ENCODE peak calls at places on chromosomes 2 and 18, in eight cellular contexts. L, J, V, E, S, Y, F and Z are unnamed samples.

GRCh38 chr2:144351687-144352086 is 168.2 kb downstream of the ZEB2 start:
- DNase-seq in E (no peak), V (no peak), S (no peak), F (no peak), J (no peak), Y (no peak), L (no peak), Z (no peak)

GRCh38 chr2:27885656-27886055 is 4.5 kb downstream of the RBKS start:
- DNase-seq in E (no peak), Y (no peak), F (no peak), L (no peak), V (no peak), J (no peak), S (no peak), Z (no peak)

GRCh38 chr2:172182624-172183023 is 79.9 kb upstream of the DLX2 start:
- DNase-seq in F (no peak), L (no peak), E (no peak), Y (no peak), J (no peak), S (no peak), V (no peak), Z (no peak)

GRCh38 chr2:30257266-30258214 is 26.2 kb downstream of the LBH start:
- DNase-seq in E (no peak), V (no peak), J (no peak), Y (no peak), S (no peak), L (no peak), F (no peak), Z (no peak)

GRCh38 chr18:39951321-39951720 is 2003.7 kb upstream of the PIK3C3 start:
- DNase-seq in V (no peak), J (no peak), Y (no peak), L (no peak), S (no peak), E (no peak), F (no peak), Z (no peak)

GRCh38 chr2:16405551-16405950 is 260.1 kb downstream of the CYRIA start:
- DNase-seq in Y (no peak), E (no peak), L (no peak), S (no peak), J (no peak), F (no peak), V (no peak), Z (no peak)

GRCh38 chr2:13652531-13653313 is 936.0 kb downstream of the TRIB2 start:
- DNase-seq in V (no peak), L (no peak), F (no peak), E (no peak), J (no peak), Y (no peak), S (no peak), Z (no peak)

GRCh38 chr2:821546-821945 is 129.1 kb upstream of the SNTG2 start:
- DNase-seq in Y (no peak), S (no peak), L (no peak), F (no peak), E (no peak), V (no peak), J (no peak), Z (no peak)

GRCh38 chr2:232196802-232197201 is 181.7 kb upstream of the ALPP start:
- DNase-seq in L (no peak), E (no peak), Y (no peak), F (no peak), J (no peak), V (no peak), S (no peak), Z (no peak)

GRCh38 chr2:211837706-211838105 is 700.9 kb downstream of the ERBB4 start:
- DNase-seq in F (no peak), Y (no peak), V (no peak), E (no peak), L (no peak), J (no peak), S (no peak), Z (no peak)

GRCh38 chr2:207202645-207203044 is 36.9 kb upstream of the KLF7 start:
- DNase-seq in V (no peak), J (no peak), Y (no peak), S (no peak), E (peak), F (no peak), L (no peak), Z (no peak)

GRCh38 chr2:5987117-5987787 is 295.1 kb downstream of the SOX11 start:
- DNase-seq in S (no peak), Y (no peak), V (no peak), E (no peak), J (no peak), L (no peak), F (no peak), Z (no peak)

GRCh38 chr18:68270009-68270408 is 444.9 kb downstream of the TMX3 start:
- DNase-seq in F (no peak), V (no peak), L (no peak), S (no peak), Y (no peak), E (no peak), J (no peak), Z (no peak)

GRCh38 chr2:18750662-18751554 is 161.5 kb upstream of the NT5C1B start:
- DNase-seq in J (no peak), L (no peak), Y (no peak), E (no peak), F (no peak), V (no peak), S (no peak), Z (no peak)

GRCh38 chr18:40868110-40868858 is 1086.8 kb upstream of the PIK3C3 start:
- DNase-seq in V (no peak), S (no peak), L (no peak), Y (no peak), F (no peak), J (no peak), E (no peak), Z (no peak)

GRCh38 chr2:28751956-28752607 is 452 bp downstream of the PPP1CB start:
- DNase-seq in Y (no peak), F (peak), E (peak), S (peak), L (peak), V (peak), J (peak), Z (peak)

GRCh38 chr18:48123324-48123723 is 192.9 kb upstream of the SMAD2 start:
- DNase-seq in F (no peak), L (no peak), Y (no peak), J (no peak), S (no peak), V (no peak), E (no peak), Z (no peak)

GRCh38 chr18:58348947-58349346 is 279.9 kb downstream of the ALPK2 start:
- DNase-seq in E (no peak), Y (no peak), F (no peak), L (no peak), V (no peak), S (no peak), J (no peak), Z (no peak)

GRCh38 chr2:64485302-64485701 is 31.3 kb downstream of the LGALSL start:
- DNase-seq in J (no peak), F (no peak), Y (no peak), S (no peak), E (no peak), L (no peak), V (no peak), Z (no peak)

GRCh38 chr2:46041434-46041833 is 255.8 kb upstream of the EPAS1 start:
- DNase-seq in F (no peak), Y (no peak), J (no peak), L (no peak), E (no peak), S (no peak), V (no peak), Z (no peak)

GRCh38 chr2:25920786-25921390 is 42.6 kb upstream of the ASXL2 start:
- DNase-seq in E (peak), L (no peak), J (no peak), V (no peak), Y (no peak), F (no peak), S (no peak), Z (no peak)

GRCh38 chr2:121036226-121036692 is 248.7 kb downstream of the TFCP2L1 start:
- DNase-seq in L (no peak), S (no peak), J (peak), Y (no peak), E (no peak), V (no peak), F (no peak), Z (no peak)

GRCh38 chr2:19677825-19678518 is 223.8 kb downstream of the TTC32 start:
- DNase-seq in F (no peak), S (no peak), Y (no peak), J (no peak), E (no peak), V (no peak), L (no peak), Z (no peak)

GRCh38 chr2:7845332-7845731 is 836.5 kb upstream of the ID2 start:
- DNase-seq in F (no peak), L (no peak), Y (peak), E (no peak), J (no peak), S (no peak), V (no peak), Z (no peak)

GRCh38 chr2:42513252-42513918 is 19.6 kb upstream of the KCNG3 start:
- DNase-seq in S (no peak), E (peak), J (peak), L (no peak), V (no peak), F (no peak), Y (peak), Z (no peak)

GRCh38 chr2:74984017-74984416 is 25.6 kb downstream of the POLE4 start:
- DNase-seq in L (no peak), Y (no peak), E (no peak), S (no peak), J (no peak), V (no peak), F (no peak), Z (no peak)

GRCh38 chr2:234550511-234551107 is 53.7 kb upstream of the ARL4C start:
- DNase-seq in E (peak), V (peak), Y (no peak), L (peak), J (peak), S (peak), F (no peak), Z (peak)

GRCh38 chr2:179604638-179605037 is 256.8 kb downstream of the ZNF385B start:
- DNase-seq in S (no peak), L (no peak), V (no peak), F (no peak), J (no peak), E (no peak), Y (no peak), Z (no peak)

GRCh38 chr2:55134316-55134706 is 84.1 kb upstream of the RTN4 start:
- DNase-seq in V (no peak), Y (no peak), L (no peak), F (no peak), S (no peak), E (no peak), J (no peak), Z (no peak)